ENCODE peak calls at places on chromosome 13, in seven cellular contexts. G is activated CD4-positive, alpha-beta T cell treated with anti-CD3 and anti-CD28 coated beads, Interleukin-2, amount 10 ng/mL, durations not matched to agents 7 days and 5 days; V is T-helper 2 cell; U is NCI-H2081; E is RKO; Y is NCI-H1694 treated with DMSO at 0.1 percent for 48 hours; S is NAMALWA. O is an unnamed sample.

GRCh38 chr13:79098603-79099002 is 307.5 kb downstream of the RBM26 start:
- DNase-seq in G (no peak), V (no peak), U (no peak), E (no peak), Y (no peak), S (no peak), O (no peak)

GRCh38 chr13:89052699-89053098 is 1381.5 kb downstream of the SLITRK5 start:
- DNase-seq in G (no peak), V (no peak), U (no peak), E (no peak), Y (no peak), S (no peak), O (no peak)

GRCh38 chr13:104869501-104869900 is 1666.0 kb downstream of the EFNB2 start:
- DNase-seq in G (no peak), V (no peak), U (no peak), E (no peak), Y (no peak), S (no peak), O (no peak)

GRCh38 chr13:44810067-44810840 is 179.0 kb downstream of the NUFIP1 start:
- DNase-seq in G (no peak), V (no peak), U (peak), E (no peak), Y (peak), S (peak), O (no peak)

GRCh38 chr13:110883539-110883938 is 31.3 kb downstream of the ANKRD10 start:
- DNase-seq in G (no peak), V (no peak), U (no peak), E (no peak), Y (no peak), S (no peak), O (no peak)

GRCh38 chr13:98222081-98222554 is 45.0 kb upstream of the RNF113B start:
- DNase-seq in G (no peak), V (no peak), U (peak), E (no peak), Y (no peak), S (no peak), O (no peak)

GRCh38 chr13:64347662-64348061 is 2882.5 kb downstream of the PCDH9 start:
- DNase-seq in G (no peak), V (no peak), U (no peak), E (no peak), Y (no peak), S (no peak), O (no peak)

GRCh38 chr13:20711301-20712044 is 8.0 kb downstream of the IL17D start:
- DNase-seq in G (no peak), V (no peak), U (no peak), E (no peak), Y (no peak), S (peak), O (no peak)

GRCh38 chr13:109737606-109738005 is 48.8 kb downstream of the IRS2 start:
- DNase-seq in G (no peak), V (no peak), U (no peak), E (peak), Y (no peak), S (no peak), O (no peak)

GRCh38 chr13:36353001-36353400 is 6.8 kb upstream of the SPART start:
- DNase-seq in G (no peak), V (no peak), U (no peak), E (no peak), Y (no peak), S (no peak), O (no peak)

GRCh38 chr13:114110091-114110829 is 22.2 kb downstream of the RASA3 start:
- DNase-seq in G (peak), V (peak), U (no peak), E (no peak), Y (no peak), S (peak), O (peak)

GRCh38 chr13:97307882-97308624 is 85.9 kb downstream of the MBNL2 start:
- DNase-seq in G (no peak), V (no peak), U (peak), E (no peak), Y (no peak), S (no peak), O (no peak)

GRCh38 chr13:49314344-49314882 is 66.7 kb downstream of the CDADC1 start:
- DNase-seq in G (no peak), V (no peak), U (no peak), E (no peak), Y (no peak), S (no peak), O (no peak)

GRCh38 chr13:46295531-46296464 is 84.1 kb downstream of the LRRC63 start:
- DNase-seq in G (peak), V (no peak), U (no peak), E (peak), Y (no peak), S (peak), O (no peak)

GRCh38 chr13:52780092-52780491 is 40.5 kb upstream of the CNMD start:
- DNase-seq in G (no peak), V (no peak), U (no peak), E (no peak), Y (no peak), S (peak), O (no peak)

GRCh38 chr13:35388456-35388855 is 88.0 kb downstream of the MAB21L1 start:
- DNase-seq in G (no peak), V (no peak), U (no peak), E (no peak), Y (no peak), S (no peak), O (no peak)

GRCh38 chr13:105410602-105411001 is 1124.9 kb downstream of the EFNB2 start:
- DNase-seq in G (peak), V (no peak), U (no peak), E (no peak), Y (no peak), S (peak), O (no peak)

GRCh38 chr13:109610517-109610916 is 175.9 kb downstream of the IRS2 start:
- DNase-seq in G (peak), V (no peak), U (no peak), E (no peak), Y (no peak), S (peak), O (peak)

GRCh38 chr13:113328851-113329250 is 31.8 kb downstream of the LAMP1 start:
- DNase-seq in G (no peak), V (no peak), U (no peak), E (no peak), Y (no peak), S (no peak), O (no peak)

GRCh38 chr13:44739539-44739938 is 163.4 kb upstream of the TSC22D1 start:
- DNase-seq in G (no peak), V (no peak), U (no peak), E (no peak), Y (no peak), S (no peak), O (no peak)

GRCh38 chr13:29021311-29021710 is 201.2 kb downstream of the MTUS2 start:
- DNase-seq in G (no peak), V (no peak), U (no peak), E (no peak), Y (no peak), S (no peak), O (no peak)

GRCh38 chr13:104198811-104199210 is 1132.6 kb upstream of the SLC10A2 start:
- DNase-seq in G (no peak), V (no peak), U (no peak), E (no peak), Y (no peak), S (no peak), O (no peak)

GRCh38 chr13:74070065-74070464 is 64.1 kb downstream of the KLF12 start:
- DNase-seq in G (peak), V (no peak), U (no peak), E (no peak), Y (no peak), S (peak), O (no peak)

GRCh38 chr13:98626298-98626940 is 49.5 kb upstream of the STK24 start:
- DNase-seq in G (no peak), V (no peak), U (peak), E (no peak), Y (no peak), S (peak), O (no peak)

GRCh38 chr13:113802090-113802531 is 43.1 kb downstream of the TMEM255B start:
- DNase-seq in G (no peak), V (no peak), U (no peak), E (peak), Y (no peak), S (no peak), O (peak)

GRCh38 chr13:114096031-114096485 is 36.4 kb downstream of the RASA3 start:
- DNase-seq in G (no peak), V (no peak), U (no peak), E (no peak), Y (no peak), S (no peak), O (peak)

GRCh38 chr13:24272452-24273161 is 36.8 kb upstream of the C1QTNF9 start:
- DNase-seq in G (peak), V (no peak), U (no peak), E (no peak), Y (no peak), S (no peak), O (no peak)

GRCh38 chr13:106649495-106649894 is 81.6 kb upstream of the ARGLU1 start:
- DNase-seq in G (no peak), V (no peak), U (no peak), E (no peak), Y (no peak), S (no peak), O (no peak)

GRCh38 chr13:52815330-52815729 is 33.1 kb downstream of the PCDH8 start:
- DNase-seq in G (no peak), V (no peak), U (no peak), E (no peak), Y (no peak), S (no peak), O (no peak)

GRCh38 chr13:112928958-112929777 is 39.8 kb upstream of the MCF2L start:
- DNase-seq in G (no peak), V (no peak), U (peak), E (no peak), Y (no peak), S (no peak), O (no peak)

GRCh38 chr13:113508531-113509254 is 18.2 kb upstream of the DCUN1D2 start:
- DNase-seq in G (no peak), V (no peak), U (no peak), E (no peak), Y (no peak), S (no peak), O (no peak)

GRCh38 chr13:101520672-101521071 is 68.2 kb downstream of the ITGBL1 start:
- DNase-seq in G (peak), V (no peak), U (no peak), E (peak), Y (no peak), S (no peak), O (no peak)

GRCh38 chr13:76331948-76332712 is 554.1 kb downstream of the KCTD12 start:
- DNase-seq in G (no peak), V (no peak), U (peak), E (no peak), Y (peak), S (peak), O (no peak)

GRCh38 chr13:23020246-23020843 is 160.4 kb upstream of the SGCG start:
- DNase-seq in G (peak), V (peak), U (peak), E (peak), Y (peak), S (peak), O (peak)

GRCh38 chr13:24865158-24865557 is 101.2 kb downstream of the RNF17 start:
- DNase-seq in G (no peak), V (no peak), U (no peak), E (peak), Y (no peak), S (peak), O (no peak)

GRCh38 chr13:77878186-77878585 is 40.4 kb downstream of the EDNRB start:
- DNase-seq in G (no peak), V (no peak), U (no peak), E (no peak), Y (no peak), S (no peak), O (no peak)

GRCh38 chr13:40190656-40191100 is 475.8 kb downstream of the FOXO1 start:
- DNase-seq in G (peak), V (peak), U (no peak), E (peak), Y (peak), S (peak), O (peak)

GRCh38 chr13:95391785-95392184 is 90.5 kb upstream of the ABCC4 start:
- DNase-seq in G (no peak), V (no peak), U (no peak), E (no peak), Y (no peak), S (no peak), O (no peak)